ENCODE peak calls at places on chromosomes 4 and X, in nine cellular contexts. L is mucosa of descending colon, D is cardiac muscle cell, R is fibroblast of lung, Z is ovary, V is psoas muscle, B is hepatocyte, P is tibial artery, O is lower lobe of right lung. N is an unnamed sample.

GRCh38 chr4:150283689-150284088 is 205.4 kb downstream of the DCLK2 start:
- DNase-seq in L (no peak), D (peak; percentile 93), O (no peak), P (no peak), V (no peak), R (peak; percentile 96), Z (no peak), B (no peak), N (no peak)

GRCh38 chr4:128354205-128354821 is 66.7 kb upstream of the PGRMC2 start:
- DNase-seq in L (no peak), P (no peak), Z (no peak), R (peak; percentile 88), O (no peak), V (no peak), D (peak; percentile 80), B (peak; percentile 38), N (no peak)

GRCh38 chr4:113683143-113683542 is 78.4 kb downstream of the CAMK2D start:
- DNase-seq in B (no peak), V (no peak), L (peak; percentile 48), D (no peak), P (no peak), O (no peak), Z (no peak), R (no peak), N (peak; percentile 79)

GRCh38 chr4:1321946-1322650 is 24.9 kb upstream of the UVSSA start:
- DNase-seq in Z (no peak), V (peak; percentile 5), P (no peak), O (peak; percentile 38), B (no peak), R (no peak), L (no peak), D (no peak), N (no peak)

GRCh38 chrX:37746268-37746931 is 33.5 kb upstream of the CYBB start:
- DNase-seq in R (no peak), L (no peak), V (no peak), Z (no peak), O (no peak), D (no peak), P (no peak), B (peak; percentile 31), N (peak; percentile 48)

GRCh38 chr4:128393111-128393704 is 105.6 kb upstream of the PGRMC2 start:
- DNase-seq in V (no peak), D (peak; percentile 62), Z (no peak), R (peak; percentile 73), B (no peak), P (no peak), L (no peak), O (no peak), N (no peak)

GRCh38 chrX:13013353-13014110 is 30.9 kb downstream of the FAM9C start:
- DNase-seq in Z (no peak), R (peak; percentile 31), P (no peak), B (peak; percentile 61), L (no peak), O (no peak), V (no peak), D (peak; percentile 78), N (peak; percentile 65)

GRCh38 chrX:134484039-134484438 is 24.1 kb downstream of the HPRT1 start:
- DNase-seq in D (peak; percentile 70), O (no peak), Z (no peak), R (peak; percentile 74), B (peak; percentile 50), L (no peak), V (no peak), P (no peak), N (peak; percentile 30)

GRCh38 chrX:1481636-1482529 is 29.2 kb upstream of the ASMTL start:
- DNase-seq in R (peak; percentile 83), Z (no peak), V (peak; percentile 34), O (peak; percentile 75), D (peak; percentile 85), P (peak; percentile 76), B (peak; percentile 87), L (peak; percentile 74), N (peak; percentile 80)

GRCh38 chrX:17039826-17040225 is 93.4 kb downstream of the REPS2 start:
- DNase-seq in Z (no peak), B (no peak), O (no peak), P (no peak), L (no peak), R (peak; percentile 79), D (peak; percentile 81), V (no peak), N (no peak)

GRCh38 chr4:86592553-86593249 is 1.4 kb upstream of the PTPN13 start:
- DNase-seq in R (no peak), L (no peak), B (no peak), P (no peak), Z (no peak), O (no peak), D (no peak), V (no peak), N (no peak)

GRCh38 chr4:87589531-87589930 is 18.8 kb upstream of the DSPP start:
- DNase-seq in L (no peak), P (no peak), Z (no peak), O (no peak), R (peak; percentile 96), D (peak; percentile 93), B (peak; percentile 52), V (no peak), N (no peak)

GRCh38 chrX:108468486-108468885 is 28.8 kb downstream of the COL4A5 start:
- DNase-seq in Z (no peak), O (no peak), R (peak; percentile 74), L (no peak), V (no peak), P (no peak), D (peak; percentile 51), B (no peak), N (no peak)

DNA sequence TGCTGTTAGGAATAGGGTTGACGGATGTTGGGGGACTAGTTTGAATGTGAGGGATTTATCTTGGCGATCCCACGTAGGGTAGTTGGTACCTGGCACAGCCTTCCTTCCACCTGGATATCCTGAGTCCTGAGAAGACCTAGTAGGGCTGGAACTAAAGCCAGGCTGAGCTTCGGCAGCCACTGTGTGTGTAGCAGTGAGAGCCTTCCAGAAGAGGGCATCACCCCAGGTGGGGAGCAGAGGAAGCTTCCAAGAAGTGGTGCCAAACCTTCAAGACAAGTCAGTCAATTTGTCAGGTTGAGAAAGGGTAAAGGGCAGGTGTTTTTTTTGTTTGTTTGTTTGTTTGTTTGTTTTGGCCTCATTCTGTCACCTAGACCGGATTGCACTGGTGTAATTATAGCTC is 1.2 kb upstream of the FGFBP2 start:
- DNase-seq in Z (no peak), P (no peak), R (no peak), L (no peak), O (no peak), B (no peak), D (no peak), V (no peak), N (no peak)
- TF ChIP-seq CTCF in Z (no peak), P (no peak), R (no peak), L (no peak), O (no peak), B (no peak), D (no peak), V (no peak), N (peak; percentile 6)

DNA sequence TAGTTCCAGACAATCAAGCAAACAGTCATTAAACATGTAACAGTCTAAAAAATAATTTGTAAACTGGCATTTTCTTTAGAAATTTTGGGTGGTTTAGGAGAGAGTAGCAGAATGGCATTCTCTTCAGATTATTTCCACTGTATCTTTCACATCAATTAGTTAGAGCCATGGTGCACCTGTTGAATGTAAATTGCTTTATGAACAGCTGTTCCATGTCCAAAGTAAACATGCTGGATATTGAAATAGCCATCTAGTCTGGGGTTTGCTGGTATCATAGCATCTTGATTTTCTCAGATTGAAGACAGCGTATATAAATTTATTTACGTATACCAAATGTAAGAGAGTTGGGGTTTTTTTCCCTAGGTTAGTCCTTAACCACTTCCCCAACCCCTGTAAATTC is 143.6 kb downstream of the RCHY1 start:
- DNase-seq in P (no peak), Z (no peak), V (no peak), O (no peak), L (no peak), R (no peak), D (no peak), B (no peak), N (no peak)
- H3K4me3 ChIP-seq in P (no peak overlapping the region), Z (no peak overlapping the region), V (no peak overlapping the region), O (no peak overlapping the region), L (no peak overlapping the region), R (no peak overlapping the region), D (no peak overlapping the region), B (no peak overlapping the region), N (no peak overlapping the region)

DNA sequence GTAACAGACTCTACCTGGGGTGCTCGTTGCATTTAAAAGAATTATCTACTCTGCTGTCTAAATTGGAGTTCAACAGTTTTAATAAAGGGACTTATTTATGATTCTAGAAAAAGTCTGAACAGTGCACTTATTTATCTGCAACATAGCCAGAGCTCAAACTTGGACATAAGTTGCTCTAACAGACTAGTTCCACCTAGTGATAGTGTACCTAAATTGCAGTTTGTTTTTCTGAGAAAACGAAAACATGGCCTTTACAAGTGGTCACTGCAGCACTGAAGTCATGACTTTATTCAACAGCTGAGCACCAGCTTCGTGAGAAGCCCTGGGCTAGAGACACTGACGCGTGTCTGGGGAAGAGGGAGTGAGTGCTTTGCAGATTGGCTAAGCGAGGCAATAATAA is 77.3 kb upstream of the IGSF1 start:
- DNase-seq in O (no peak), R (peak; percentile 11), B (peak; percentile 20), P (no peak), D (no peak), Z (no peak), L (no peak), V (no peak), N (no peak)
- TF ChIP-seq CTCF in O (no peak), R (no peak), B (peak; percentile 33), P (no peak), D (no peak), Z (no peak), L (no peak), V (peak; percentile 34), N (peak; percentile 9)

GRCh38 chr4:38523524-38524448 is 140.2 kb upstream of the KLF3 start:
- DNase-seq in R (no peak), P (no peak), L (no peak), B (no peak), D (no peak), V (no peak), O (no peak), Z (no peak), N (peak; percentile 74)
- H3K4me3 ChIP-seq in R (no peak overlapping the region), P (no peak overlapping the region), L (no peak overlapping the region), B (no peak overlapping the region), D (no peak overlapping the region), V (no peak overlapping the region), O (peak overlapping the region; percentile 21), Z (no peak overlapping the region), N (no peak overlapping the region)

DNA sequence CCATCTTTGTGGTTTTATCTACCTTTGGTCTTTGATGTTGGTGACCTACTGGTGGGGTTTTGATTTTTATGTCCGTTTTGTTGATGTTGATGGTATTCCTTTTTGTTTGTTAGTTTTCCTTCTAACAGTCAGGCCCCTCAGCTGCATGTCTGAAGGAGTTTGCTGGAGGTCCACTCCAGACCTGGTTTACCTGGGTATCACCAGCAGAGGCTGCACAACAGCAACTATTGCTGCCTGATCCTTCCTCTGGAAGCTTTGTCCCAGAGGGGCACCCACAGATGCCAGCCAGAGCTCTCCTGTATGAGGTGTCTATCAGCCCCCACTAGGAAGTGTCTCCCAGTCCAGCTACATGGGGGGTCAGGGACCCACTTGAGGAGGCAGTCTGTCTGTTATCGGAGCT is 199.3 kb upstream of the WDFY3 start:
- DNase-seq in Z (no peak), B (peak; percentile 5), L (no peak), R (no peak), P (no peak), V (no peak), O (no peak), D (no peak), N (no peak)
- TF ChIP-seq CTCF in Z (no peak), B (peak; percentile 14), L (no peak), R (no peak), P (no peak), V (no peak), O (no peak), D (no peak), N (no peak)

N was measured in GM06990.